ENCODE peak calls at places on chromosomes 7 and 10, in six cellular contexts. A, M, E, R, W and Y are unnamed samples.

GRCh38 chr10:129780158-129780557 is 183.9 kb downstream of the EBF3 start:
- DNase-seq in A (no peak), M (no peak), E (no peak), R (peak), W (no peak), Y (peak)

GRCh38 chr10:86334515-86335085 is 32.0 kb downstream of the GRID1 start:
- DNase-seq in A (peak), M (peak), E (no peak), R (peak), W (no peak), Y (peak)

GRCh38 chr7:1640376-1641172 is 29.5 kb upstream of the ELFN1 start:
- DNase-seq in A (no peak), M (peak), E (no peak), R (peak), W (no peak), Y (no peak)

GRCh38 chr10:27319752-27320561 is 79.4 kb upstream of the ACBD5 start:
- DNase-seq in A (peak), M (peak), E (no peak), R (peak), W (peak), Y (peak)

GRCh38 chr10:16819436-16819835 is 2.2 kb upstream of the RSU1 start:
- DNase-seq in A (no peak), M (no peak), E (no peak), R (no peak), W (no peak), Y (no peak)

GRCh38 chr10:75400769-75401568 is 595 bp downstream of the ZNF503 start:
- DNase-seq in A (peak), M (peak), E (no peak), R (peak), W (peak), Y (no peak)

GRCh38 chr10:47101807-47102206 is 190.6 kb downstream of the PTPN20 start:
- DNase-seq in A (no peak), M (no peak), E (no peak), R (no peak), W (no peak), Y (no peak)

GRCh38 chr10:87860156-87860795 is 3.1 kb downstream of the KLLN start:
- DNase-seq in A (peak), M (peak), E (peak), R (no peak), W (peak), Y (no peak)

GRCh38 chr10:27225011-27225590 is 15.5 kb downstream of the ACBD5 start:
- DNase-seq in A (no peak), M (no peak), E (no peak), R (no peak), W (no peak), Y (no peak)

GRCh38 chr7:155234950-155235789 is 62.5 kb upstream of the INSIG1 start:
- DNase-seq in A (no peak), M (no peak), E (no peak), R (peak), W (no peak), Y (peak)

GRCh38 chr10:119667562-119668328 is 16.6 kb downstream of the BAG3 start:
- DNase-seq in A (peak), M (peak), E (no peak), R (no peak), W (peak), Y (peak)

GRCh38 chr7:368651-369475 is 78.9 kb downstream of the FOXL3 start:
- DNase-seq in A (no peak), M (peak), E (no peak), R (peak), W (no peak), Y (peak)
- H3K4me3 ChIP-seq in A (no peak), M (no peak), E (no peak), R (no peak), W (no peak), Y (no peak)

GRCh38 chr7:23539494-23539907 is 7.7 kb upstream of the TRA2A start:
- DNase-seq in A (no peak), M (no peak), E (peak), R (no peak), W (no peak), Y (no peak)
- H3K4me3 ChIP-seq in A (no peak), M (no peak), E (peak), R (no peak), W (no peak), Y (no peak)

GRCh38 chr10:133308431-133309110 is at the start of the genes TUBGCP2 and ZNF511:
- DNase-seq in A (peak), M (peak), E (peak), R (peak), W (peak), Y (peak)

GRCh38 chr10:133306097-133306476 is 2.6 kb downstream of the TUBGCP2 start:
- DNase-seq in A (no peak), M (no peak), E (no peak), R (peak), W (no peak), Y (no peak)

GRCh38 chr10:133307776-133308430 is 769 bp downstream of the TUBGCP2 start:
- DNase-seq in A (peak), M (peak), E (peak), R (peak), W (peak), Y (peak)

GRCh38 chr10:133309111-133309719 is 501 bp downstream of the ZNF511 start:
- DNase-seq in A (peak), M (peak), E (peak), R (peak), W (peak), Y (peak)

GRCh38 chr10:133306941-133307379 is 1.7 kb downstream of the TUBGCP2 start:
- DNase-seq in A (no peak), M (no peak), E (no peak), R (no peak), W (no peak), Y (no peak)
- H3K4me3 ChIP-seq in A (no peak), M (no peak), E (peak), R (no peak), W (no peak), Y (no peak)

GRCh38 chr7:43520201-43520600 is 62.7 kb upstream of the STK17A start:
- DNase-seq in A (no peak), M (no peak), E (no peak), R (no peak), W (no peak), Y (no peak)

GRCh38 chr7:43511769-43512515 is 71.0 kb upstream of the STK17A start:
- DNase-seq in A (no peak), M (no peak), E (no peak), R (no peak), W (no peak), Y (no peak)

GRCh38 chr7:43517464-43517863 is 65.4 kb upstream of the STK17A start:
- DNase-seq in A (no peak), M (no peak), E (no peak), R (no peak), W (no peak), Y (no peak)

GRCh38 chr7:43513236-43513635 is 69.7 kb upstream of the STK17A start:
- DNase-seq in A (peak), M (no peak), E (no peak), R (no peak), W (no peak), Y (no peak)

DNA sequence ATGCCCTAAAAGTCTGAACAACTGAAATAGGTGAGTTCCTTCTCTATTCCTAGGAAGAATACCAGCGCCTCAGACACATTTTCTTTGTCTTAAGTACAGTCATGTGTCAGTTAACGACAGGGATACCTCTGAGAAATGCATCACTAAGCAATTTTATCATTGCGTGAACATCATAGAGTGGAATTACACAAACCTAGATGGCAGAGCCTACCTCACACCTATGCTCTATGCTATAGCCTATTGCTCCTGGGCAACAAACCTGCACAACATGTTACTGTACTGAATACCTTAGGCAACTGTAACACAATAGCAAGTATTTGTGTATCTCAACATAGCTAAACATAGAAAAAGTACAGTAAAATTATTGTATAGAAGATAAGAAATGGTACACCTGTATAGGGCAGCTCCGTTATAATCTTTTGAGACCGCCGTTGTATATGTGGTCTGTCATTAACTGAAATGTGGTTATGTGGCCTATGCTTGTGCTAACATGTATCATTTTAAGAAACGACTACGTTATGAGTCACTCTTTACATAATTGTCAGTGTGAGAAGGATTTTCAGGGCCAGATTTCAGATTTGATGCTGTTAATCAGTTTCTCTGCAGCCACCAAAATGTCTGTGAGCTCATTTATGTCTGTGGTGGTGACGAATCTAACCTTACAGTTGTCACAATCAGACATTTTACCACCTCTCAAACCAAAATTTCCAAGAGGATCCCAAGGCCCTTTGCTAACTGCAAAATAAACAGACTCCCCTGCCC is 66.1 kb upstream of the STK17A start:
- DNase-seq in A (no peak), M (no peak), E (no peak), R (no peak), W (no peak), Y (no peak)
- H3K4me3 ChIP-seq in A (no peak), M (no peak), E (no peak), R (no peak), W (no peak), Y (no peak)

DNA sequence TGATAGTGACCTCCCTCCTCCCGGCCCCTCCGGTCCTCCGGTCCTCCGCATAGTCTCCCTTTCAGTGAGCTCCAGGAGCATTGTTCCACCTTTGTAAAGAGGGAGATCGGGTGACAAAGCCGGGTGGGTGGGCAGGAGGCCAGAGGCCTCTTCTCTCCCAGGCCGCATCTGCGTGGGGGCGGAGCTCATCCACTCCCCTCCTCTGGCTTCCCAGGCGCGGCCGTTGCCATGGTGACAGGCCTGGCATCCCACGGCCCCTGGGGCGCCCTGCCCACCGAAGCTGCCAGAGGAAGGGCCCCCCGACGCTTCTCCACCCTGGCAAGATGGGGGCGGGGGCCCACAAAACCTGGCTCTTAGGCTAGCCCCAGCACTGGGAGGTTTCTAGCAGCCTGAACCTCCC is 4.4 kb upstream of the FZD9 start:
- DNase-seq in A (peak), M (peak), E (no peak), R (no peak), W (peak), Y (peak)
- H3K4me3 ChIP-seq in A (no peak), M (no peak), E (no peak), R (no peak), W (no peak), Y (no peak)

GRCh38 chr7:136086712-136087111 is 109.6 kb upstream of the MTPN start:
- DNase-seq in A (peak), M (peak), E (peak), R (no peak), W (peak), Y (peak)
- H3K4me3 ChIP-seq in A (no peak), M (no peak), E (no peak), R (peak), W (peak), Y (peak)

DNA sequence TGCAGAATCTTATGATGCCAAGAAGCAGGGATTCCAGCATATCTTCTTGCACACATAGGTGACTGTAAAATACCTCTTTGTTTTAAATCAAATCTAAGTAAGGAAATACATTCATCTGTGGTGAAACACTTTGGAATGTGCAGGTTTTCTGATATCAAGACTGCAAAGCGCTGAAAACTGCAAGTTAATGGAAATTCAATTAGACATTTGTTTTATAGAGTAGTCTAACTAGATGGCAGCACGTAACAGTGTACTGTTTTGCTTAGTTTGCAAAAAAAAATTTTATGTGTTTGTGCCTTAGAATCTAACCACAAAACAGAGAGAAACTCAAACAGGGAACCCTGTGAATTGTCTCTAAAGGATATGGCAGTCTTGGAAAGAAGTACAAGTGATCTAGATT is 259.2 kb downstream of the HDAC9 start:
- DNase-seq in A (no peak), M (no peak), E (no peak), R (no peak), W (no peak), Y (no peak)
- H3K4me3 ChIP-seq in A (no peak), M (no peak), E (no peak), R (no peak), W (no peak), Y (no peak)

DNA sequence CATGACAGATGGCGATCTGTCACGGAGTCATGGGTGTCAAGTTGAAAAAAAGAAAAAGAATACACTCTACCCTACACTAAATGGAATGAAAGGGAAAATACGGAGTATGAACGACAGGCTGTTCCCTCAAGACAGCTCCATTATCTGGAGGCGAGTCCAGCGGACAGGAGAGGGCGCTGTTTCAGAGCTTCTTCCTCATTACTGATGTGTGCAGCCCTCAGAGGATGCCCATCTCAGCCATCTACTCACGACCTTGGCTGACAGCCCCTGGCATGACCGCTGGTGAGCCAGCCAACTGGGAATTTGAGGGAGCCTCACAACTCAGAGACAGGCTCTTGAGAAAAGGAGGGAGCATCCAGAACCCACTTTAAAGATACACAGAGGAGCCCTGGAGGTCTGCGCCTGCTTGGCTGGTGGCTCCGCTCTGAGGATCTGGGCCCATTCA is 49.6 kb upstream of the SMNDC1 start:
- DNase-seq in A (peak), M (peak), E (peak), R (peak), W (peak), Y (peak)
- H3K4me3 ChIP-seq in A (no peak), M (no peak), E (peak), R (no peak), W (no peak), Y (no peak)